ENCODE peak calls at places on chromosomes 12 and 14, in nine cellular contexts. G is T-helper 17 cell; Y is NCI-H1092 treated with DMSO at 0.1 percent for 48 hours; U is HCT116; A is mesendoderm; V is HFF-Myc; E is stimulated activated CD8-positive, alpha-beta memory T cell treated with anti-CD3 and anti-CD28 coated beads, Interleukin-15, amount 100 ng/mL, for 1 hour; Z is stomach; M is stimulated activated CD4-positive, alpha-beta T cell treated with anti-CD3 and anti-CD28 coated beads, Interleukin-1b, Interleukin-23, amount 100 ng/mL, for 1 hour. H is an unnamed sample.

GRCh38 chr14:69803753-69804152 is 6.7 kb upstream of the SLC10A1 start:
- DNase-seq in G (no peak), Y (no peak), U (no peak), A (no peak), V (no peak), E (no peak), Z (no peak), M (no peak), H (no peak)

GRCh38 chr12:69002969-69003368 is 70.0 kb upstream of the CPM start:
- DNase-seq in G (no peak), Y (no peak), U (no peak), A (no peak), V (no peak), E (no peak), Z (no peak), M (no peak), H (no peak)

GRCh38 chr14:105448706-105449111 is 25.9 kb upstream of the CRIP2 start:
- DNase-seq in G (peak; percentile 72), Y (peak; percentile 10), U (no peak), A (peak; percentile 65), V (no peak), E (peak; percentile 59), Z (peak; percentile 78), M (peak; percentile 39), H (peak; percentile 93)

GRCh38 chr12:130320553-130320952 is 17.1 kb upstream of the PIWIL1 start:
- DNase-seq in G (no peak), Y (no peak), U (no peak), A (no peak), V (no peak), E (no peak), Z (no peak), M (no peak), H (no peak)

GRCh38 chr12:50678650-50679049 is 85.3 kb upstream of the ATF1 start:
- DNase-seq in G (no peak), Y (no peak), U (no peak), A (no peak), V (no peak), E (no peak), Z (no peak), M (no peak), H (no peak)

GRCh38 chr14:38521591-38521990 is 265.7 kb upstream of the CLEC14A start:
- DNase-seq in G (no peak), Y (no peak), U (no peak), A (no peak), V (no peak), E (no peak), Z (no peak), M (no peak), H (no peak)

GRCh38 chr14:93013368-93013719 is 90.4 kb downstream of the CHGA start:
- DNase-seq in G (no peak), Y (no peak), U (no peak), A (no peak), V (no peak), E (no peak), Z (no peak), M (no peak), H (no peak)

GRCh38 chr14:40292664-40293063 is 860.4 kb upstream of the FBXO33 start:
- DNase-seq in G (no peak), Y (no peak), U (no peak), A (no peak), V (no peak), E (no peak), Z (no peak), M (no peak), H (no peak)

GRCh38 chr14:62015248-62015647 is 253.0 kb downstream of the SNAPC1 start:
- DNase-seq in G (no peak), Y (no peak), U (no peak), A (no peak), V (no peak), E (no peak), Z (no peak), M (no peak), H (no peak)

GRCh38 chr12:75479963-75480461 is 543 bp upstream of the GLIPR1 start:
- DNase-seq in G (no peak), Y (no peak), U (no peak), A (no peak), V (no peak), E (no peak), Z (no peak), M (no peak), H (no peak)

GRCh38 chr14:103716091-103716801 is 636 bp downstream of the ZFYVE21 start:
- DNase-seq in G (no peak), Y (no peak), U (no peak), A (no peak), V (no peak), E (no peak), Z (no peak), M (no peak), H (peak; percentile 38)

GRCh38 chr14:92490239-92490959 is 23.2 kb upstream of the RIN3 start:
- DNase-seq in G (no peak), Y (no peak), U (no peak), A (no peak), V (no peak), E (no peak), Z (no peak), M (no peak), H (no peak)

GRCh38 chr14:68968051-68968450 is 11.1 kb downstream of the ACTN1 start:
- DNase-seq in G (peak; percentile 54), Y (no peak), U (no peak), A (no peak), V (no peak), E (peak; percentile 36), Z (no peak), M (peak; percentile 9), H (no peak)

GRCh38 chr12:106769078-106769477 is 5.4 kb upstream of the RIC8B start:
- DNase-seq in G (no peak), Y (no peak), U (no peak), A (peak; percentile 87), V (no peak), E (no peak), Z (no peak), M (no peak), H (peak; percentile 42)

GRCh38 chr14:99516156-99517045 is 35.2 kb downstream of the CCNK start:
- DNase-seq in G (no peak), Y (no peak), U (no peak), A (no peak), V (no peak), E (no peak), Z (no peak), M (no peak), H (peak; percentile 20)

GRCh38 chr14:99121027-99121875 is 150.7 kb downstream of the BCL11B start:
- DNase-seq in G (no peak), Y (no peak), U (no peak), A (no peak), V (no peak), E (no peak), Z (peak; percentile 23), M (no peak), H (no peak)

GRCh38 chr12:10220398-10221077 is 7.9 kb downstream of the GABARAPL1 start:
- DNase-seq in G (no peak), Y (no peak), U (no peak), A (no peak), V (no peak), E (no peak), Z (peak; percentile 79), M (no peak), H (peak; percentile 73)

GRCh38 chr14:61475316-61475715 is 153.9 kb downstream of the PRKCH start:
- DNase-seq in G (no peak), Y (peak; percentile 63), U (peak; percentile 56), A (peak; percentile 65), V (no peak), E (no peak), Z (no peak), M (no peak), H (no peak)

GRCh38 chr12:46214668-46215429 is 54.0 kb downstream of the SLC38A1 start:
- DNase-seq in G (peak; percentile 65), Y (no peak), U (no peak), A (no peak), V (no peak), E (peak; percentile 55), Z (peak; percentile 45), M (no peak), H (no peak)

GRCh38 chr14:59028476-59029202 is 159.8 kb upstream of the DAAM1 start:
- DNase-seq in G (no peak), Y (peak; percentile 80), U (peak; percentile 68), A (peak; percentile 65), V (peak; percentile 97), E (no peak), Z (peak; percentile 55), M (no peak), H (no peak)

GRCh38 chr14:95488376-95489162 is 27.9 kb downstream of the SYNE3 start:
- DNase-seq in G (no peak), Y (no peak), U (no peak), A (no peak), V (no peak), E (no peak), Z (no peak), M (no peak), H (no peak)

GRCh38 chr12:34350092-34351041 is 328.1 kb downstream of the ALG10 start:
- DNase-seq in G (no peak), Y (no peak), U (no peak), A (no peak), V (no peak), E (no peak), Z (no peak), M (no peak), H (no peak)

GRCh38 chr14:88421286-88421685 is 35.8 kb downstream of the SPATA7 start:
- DNase-seq in G (no peak), Y (no peak), U (no peak), A (no peak), V (no peak), E (no peak), Z (no peak), M (no peak), H (no peak)

GRCh38 chr12:20342111-20342510 is 26.2 kb upstream of the PDE3A start:
- DNase-seq in G (no peak), Y (no peak), U (no peak), A (no peak), V (no peak), E (no peak), Z (no peak), M (no peak), H (no peak)

GRCh38 chr12:132346496-132347470 is 17.4 kb upstream of the GALNT9 start:
- DNase-seq in G (no peak), Y (no peak), U (no peak), A (no peak), V (no peak), E (no peak), Z (no peak), M (no peak), H (peak; percentile 71)

H was measured in upper lobe of left lung.